ENCODE peak calls at places on chromosomes 4 and X, in seven cellular contexts. J, D, G, S, Y, Z and Q are unnamed samples.

GRCh38 chr4:2046031-2046961 is 12.8 kb upstream of the NAT8L start:
- DNase-seq in J (no peak), D (no peak), G (no peak), S (no peak), Y (no peak), Z (no peak), Q (no peak)

GRCh38 chr4:57162499-57163019 is 52.4 kb upstream of the IGFBP7 start:
- DNase-seq in J (no peak), D (no peak), G (no peak), S (no peak), Y (no peak), Z (no peak), Q (no peak)

GRCh38 chr4:138609943-138610350 is 367.8 kb upstream of the SLC7A11 start:
- DNase-seq in J (peak), D (peak), G (no peak), S (peak), Y (no peak), Z (peak), Q (no peak)

GRCh38 chrX:11409957-11410356 is 116.7 kb downstream of the AMELX start:
- DNase-seq in J (no peak), D (no peak), G (no peak), S (no peak), Y (no peak), Z (no peak), Q (no peak)

GRCh38 chrX:24014388-24015018 is 12.5 kb downstream of the KLHL15 start:
- DNase-seq in J (peak), D (no peak), G (no peak), S (no peak), Y (no peak), Z (no peak), Q (no peak)

GRCh38 chr4:111842336-111842735 is 302.9 kb upstream of the FAM241A start:
- DNase-seq in J (peak), D (peak), G (no peak), S (no peak), Y (no peak), Z (no peak), Q (no peak)

GRCh38 chr4:4260185-4260751 is 12.2 kb upstream of the TMEM128 start:
- DNase-seq in J (peak), D (peak), G (no peak), S (peak), Y (peak), Z (peak), Q (no peak)

GRCh38 chr4:2923141-2923551 is 40.1 kb downstream of the NOP14 start:
- DNase-seq in J (peak), D (peak), G (no peak), S (no peak), Y (no peak), Z (no peak), Q (no peak)

GRCh38 chr4:154953691-154954090 is 172.6 kb downstream of the RBM46 start:
- DNase-seq in J (no peak), D (no peak), G (no peak), S (no peak), Y (no peak), Z (no peak), Q (no peak)

GRCh38 chrX:120380699-120381098 is 18.8 kb downstream of the ATP1B4 start:
- DNase-seq in J (peak), D (peak), G (peak), S (peak), Y (no peak), Z (peak), Q (no peak)

GRCh38 chr4:85381968-85382367 is 93.0 kb upstream of the ARHGAP24 start:
- DNase-seq in J (peak), D (no peak), G (no peak), S (no peak), Y (no peak), Z (no peak), Q (no peak)